ENCODE peak calls at places on chromosomes 6 and 20, in four cellular contexts. R is H1, W is GM12878, N is K562. J is an unnamed sample. For H3K36me3 and H3K4me1, the result is how much of the 10 kb centered on the place peaks cover.

GRCh38 chr6:2542858-2543218 is 207.9 kb downstream of the MYLK4 start:
- DNase-seq in W (peak), N (peak), R (no peak), J (peak)

GRCh38 chr20:47764154-47764734 is 21.0 kb downstream of the SULF2 start:
- DNase-seq in W (no peak), N (peak), R (no peak), J (no peak)

GRCh38 chr6:152146385-152146784 is 338.9 kb downstream of the ESR1 start:
- DNase-seq in R (no peak), W (no peak), N (no peak), J (peak)

GRCh38 chr6:56804996-56805395 is 149.9 kb upstream of the BEND6 start:
- DNase-seq in W (no peak), N (no peak), R (no peak), J (peak)

GRCh38 chr6:159487636-159488035 is 205.4 kb downstream of the SOD2 start:
- DNase-seq in R (no peak), W (no peak), N (no peak), J (peak)

GRCh38 chr20:10761232-10761631 is 87.4 kb upstream of the JAG1 start:
- DNase-seq in W (no peak), R (no peak), N (no peak), J (peak)

GRCh38 chr6:29793036-29793356 is 34.6 kb upstream of the HLA-G start:
- DNase-seq in R (no peak), N (no peak), W (no peak), J (no peak)

GRCh38 chr6:31143148-31143547 is 4.3 kb upstream of the PSORS1C2 start:
- DNase-seq in R (no peak), N (no peak), W (no peak), J (peak)

GRCh38 chr6:100538086-100538485 is 73.4 kb upstream of the SIM1 start:
- DNase-seq in W (no peak), R (no peak), N (no peak), J (no peak)

GRCh38 chr6:37535701-37536461 is 36.2 kb upstream of the CCDC167 start:
- DNase-seq in R (no peak), W (no peak), N (peak), J (no peak)

GRCh38 chr6:12480379-12480778 is 190.2 kb downstream of the EDN1 start:
- DNase-seq in W (no peak), N (no peak), R (no peak), J (no peak)

GRCh38 chr20:3550857-3551256 is 80.0 kb downstream of the ATRN start:
- DNase-seq in N (no peak), W (no peak), R (no peak), J (no peak)

GRCh38 chr6:166008441-166009369 is 158.9 kb downstream of the TBXT start:
- DNase-seq in W (no peak), R (no peak), N (no peak), J (peak)

GRCh38 chr6:16982827-16983226 is 119.0 kb upstream of the STMND1 start:
- DNase-seq in W (peak), R (no peak), N (no peak), J (peak)

GRCh38 chr20:17928633-17929311 is 39.8 kb downstream of the SNX5 start:
- DNase-seq in N (no peak), R (no peak), W (no peak), J (no peak)

GRCh38 chr6:107823047-107823557 is 1.0 kb downstream of the SCML4 start:
- DNase-seq in R (no peak), N (peak), W (no peak), J (no peak)

GRCh38 chr6:41846666-41847237 is 48.4 kb downstream of the USP49 start:
- DNase-seq in N (peak), W (peak), R (peak), J (peak)

GRCh38 chr6:145071836-145072235 is 663.5 kb downstream of the EPM2A start:
- DNase-seq in N (no peak), R (no peak), W (no peak), J (peak)
- TF ChIP-seq CHD1 in N (no peak), R (no peak), W (no peak), J (no peak)

DNA sequence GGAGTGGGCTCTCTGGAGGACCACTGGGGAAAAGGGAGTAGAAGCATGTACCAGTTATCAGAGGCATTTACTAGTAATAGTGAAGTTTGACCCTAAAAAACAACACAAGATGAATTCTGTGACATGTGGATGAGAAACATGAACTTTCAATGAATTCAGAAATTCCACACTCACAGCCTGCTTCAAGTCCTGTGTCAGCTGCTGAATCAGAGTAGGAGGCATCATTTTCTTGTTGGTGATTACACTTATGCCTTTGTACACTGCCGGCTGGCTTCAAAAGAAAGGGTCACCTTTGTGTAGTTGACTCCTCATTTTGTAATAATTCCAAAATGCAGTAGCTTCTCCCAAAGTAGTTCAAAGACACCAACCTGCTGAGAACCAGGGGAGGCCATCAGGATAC is 165.6 kb downstream of the BACH2 start:
- DNase-seq in W (no peak), R (no peak), N (no peak), J (peak)
- H3K36me3 ChIP-seq in W (under half), R (under half), N (under half), J (under half)

GRCh38 chr6:144327081-144327480 is 41.9 kb downstream of the UTRN start:
- DNase-seq in N (no peak), R (no peak), W (no peak), J (no peak)
- H3K4me1 ChIP-seq in N (under half), R (under half), W (under half), J (under half)

GRCh38 chr20:51532577-51533191 is 9.8 kb downstream of the NFATC2 start:
- DNase-seq in N (no peak), R (no peak), W (no peak), J (peak)
- TF ChIP-seq CHD1 in N (no peak), R (no peak), W (no peak), J (no peak)

J was measured in IMR-90.